ENCODE peak calls at places on chromosome 1, in seven cellular contexts. G is CD8-positive, alpha-beta T cell; S is dorsolateral prefrontal cortex; F is heart right ventricle; P is OCI-LY7; X is astrocyte; B is effector memory CD4-positive, alpha-beta T cell. M is an unnamed sample.

GRCh38 chr1:201166964-201167624 is 12.8 kb upstream of the TMEM9 start:
- DNase-seq in F (no peak), X (no peak), S (no peak), G (no peak), P (no peak), B (no peak), M (no peak)

GRCh38 chr1:109239580-109240068 is 9.7 kb upstream of the CELSR2 start:
- DNase-seq in P (peak), B (no peak), G (peak), F (no peak), S (no peak), X (no peak), M (no peak)

GRCh38 chr1:217139513-217139912 is 416.3 kb upstream of the ESRRG start:
- DNase-seq in F (peak), P (no peak), X (no peak), B (no peak), S (no peak), G (no peak), M (no peak)

GRCh38 chr1:3976821-3977220 is 76.7 kb upstream of the C1orf174 start:
- DNase-seq in X (no peak), S (no peak), F (no peak), G (no peak), P (no peak), B (no peak), M (no peak)

GRCh38 chr1:220700591-220701179 is 10.5 kb downstream of the C1orf115 start:
- DNase-seq in P (no peak), X (no peak), B (no peak), G (no peak), F (no peak), S (no peak), M (no peak)

GRCh38 chr1:189596197-189596596 is 881.5 kb downstream of the BRINP3 start:
- DNase-seq in G (no peak), P (no peak), F (no peak), S (no peak), B (no peak), X (no peak), M (no peak)

GRCh38 chr1:217393901-217394300 is 237.0 kb downstream of the GPATCH2 start:
- DNase-seq in B (no peak), S (no peak), P (no peak), X (no peak), G (no peak), F (no peak), M (no peak)

GRCh38 chr1:2396476-2396875 is 4.8 kb downstream of the RER1 start:
- DNase-seq in X (no peak), B (no peak), G (no peak), S (no peak), F (no peak), P (no peak), M (no peak)

GRCh38 chr1:91026320-91026719 is 4.5 kb upstream of the ZNF644 start:
- DNase-seq in S (no peak), F (no peak), G (no peak), B (no peak), P (no peak), X (no peak), M (no peak)

GRCh38 chr1:239682945-239683344 is 296.6 kb downstream of the CHRM3 start:
- DNase-seq in B (no peak), F (no peak), P (no peak), G (no peak), X (no peak), S (no peak), M (no peak)

GRCh38 chr1:185663332-185663731 is 70.9 kb upstream of the HMCN1 start:
- DNase-seq in X (no peak), P (no peak), S (no peak), G (no peak), F (no peak), B (no peak), M (no peak)

GRCh38 chr1:53071167-53071865 is 9.3 kb downstream of the PODN start:
- DNase-seq in X (no peak), S (peak), P (no peak), B (no peak), F (peak), G (peak), M (no peak)

GRCh38 chr1:94819584-94819944 is 593 bp upstream of the SLC44A3 start:
- DNase-seq in P (no peak), G (no peak), F (no peak), B (no peak), X (no peak), S (no peak), M (no peak)

GRCh38 chr1:91622586-91622985 is 121.9 kb downstream of the CDC7 start:
- DNase-seq in B (no peak), S (peak), X (peak), F (peak), P (no peak), G (no peak), M (peak)

DNA sequence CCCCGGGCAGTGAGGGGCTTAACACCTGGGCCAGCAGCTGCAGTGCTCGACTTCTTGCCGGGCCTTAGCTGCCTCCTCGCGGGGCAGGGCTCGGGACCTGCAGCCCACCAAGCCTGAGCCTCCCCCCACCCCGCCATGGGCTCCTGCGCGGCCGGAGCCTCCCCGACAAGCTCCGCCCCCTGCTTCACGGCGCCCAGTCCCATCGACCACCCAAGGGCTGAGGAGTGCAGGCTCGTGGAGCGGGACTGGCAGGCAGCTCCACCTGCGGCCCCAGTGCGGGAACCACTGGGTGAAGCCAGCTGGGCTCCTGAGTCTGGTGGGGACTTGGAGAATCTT is 67.8 kb upstream of the NR5A2 start:
- DNase-seq in S (no peak), F (no peak), B (no peak), P (no peak), G (no peak), X (no peak), M (no peak)
- H3K27ac ChIP-seq in S (no peak), F (no peak), B (no peak), P (no peak), G (no peak), X (no peak), M (no peak)

GRCh38 chr1:25992689-25993146 is 5.1 kb downstream of the PAFAH2 start:
- DNase-seq in F (no peak), B (no peak), X (no peak), P (no peak), S (no peak), G (no peak), M (no peak)

GRCh38 chr1:25996966-25997758 is 701 bp downstream of the PAFAH2 start:
- DNase-seq in B (no peak), F (no peak), S (no peak), P (peak), X (no peak), G (no peak), M (no peak)

GRCh38 chr1:25991937-25992688 is 5.8 kb downstream of the PAFAH2 start:
- DNase-seq in S (no peak), P (no peak), X (peak), F (no peak), G (no peak), B (no peak), M (no peak)

GRCh38 chr1:25993197-25993951 is 4.5 kb downstream of the PAFAH2 start:
- DNase-seq in B (no peak), G (no peak), X (no peak), P (no peak), F (no peak), S (no peak), M (no peak)

GRCh38 chr1:25994402-25994801 is 3.5 kb downstream of the PAFAH2 start:
- DNase-seq in S (no peak), X (no peak), G (no peak), P (no peak), B (no peak), F (no peak), M (no peak)
- H3K27ac ChIP-seq in S (no peak), X (no peak), G (no peak), P (no peak), B (no peak), F (no peak), M (no peak)

GRCh38 chr1:244280859-244281258 is 170.8 kb downstream of the ADSS2 start:
- DNase-seq in B (no peak), X (peak), G (no peak), F (no peak), P (no peak), S (no peak), M (no peak)
- H3K27ac ChIP-seq in B (no peak), X (no peak), G (no peak), F (no peak), P (no peak), S (no peak), M (no peak)

GRCh38 chr1:41762251-41762650 is 156.5 kb downstream of the HIVEP3 start:
- DNase-seq in F (no peak), B (no peak), X (no peak), G (no peak), S (no peak), P (no peak), M (no peak)

GRCh38 chr1:41762777-41763176 is 155.9 kb downstream of the HIVEP3 start:
- DNase-seq in X (no peak), F (no peak), G (no peak), P (no peak), B (no peak), S (no peak), M (no peak)

GRCh38 chr1:41765109-41765655 is 153.5 kb downstream of the HIVEP3 start:
- DNase-seq in X (no peak), B (no peak), S (no peak), F (no peak), G (no peak), P (no peak), M (no peak)

GRCh38 chr1:41766546-41766945 is 152.2 kb downstream of the HIVEP3 start:
- DNase-seq in G (no peak), X (peak), P (no peak), S (no peak), F (no peak), B (no peak), M (no peak)

DNA sequence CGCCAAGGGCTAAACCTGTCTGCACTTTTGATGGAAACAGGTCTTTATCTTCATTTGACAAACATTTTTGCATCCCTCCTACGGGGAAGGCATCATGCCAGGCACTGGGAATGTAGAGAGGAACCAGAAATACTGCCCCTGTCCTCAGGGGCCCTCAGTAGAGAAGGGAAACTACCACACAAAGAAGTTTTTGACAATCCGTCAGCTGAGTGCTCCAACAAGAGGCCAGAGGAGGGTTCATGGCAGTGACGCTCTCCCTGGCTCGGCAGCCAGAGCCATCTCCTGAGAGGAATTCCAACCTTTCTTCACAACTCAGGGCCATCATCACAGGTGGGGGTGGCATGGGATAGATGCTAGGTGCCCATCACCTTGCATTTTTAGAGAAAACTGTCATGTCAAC is 154.1 kb downstream of the HIVEP3 start:
- DNase-seq in G (no peak), B (no peak), X (no peak), S (no peak), F (no peak), P (no peak), M (peak)
- H3K27ac ChIP-seq in G (no peak), B (no peak), X (no peak), S (no peak), F (peak), P (no peak), M (no peak)

GRCh38 chr1:70438529-70438928 is 27.5 kb downstream of the CTH start:
- DNase-seq in S (no peak), P (no peak), X (no peak), B (no peak), G (no peak), F (no peak), M (no peak)

GRCh38 chr1:70440642-70441391 is 29.7 kb downstream of the CTH start:
- DNase-seq in P (no peak), G (no peak), X (no peak), B (no peak), F (no peak), S (no peak), M (no peak)

GRCh38 chr1:70442486-70442885 is 31.4 kb downstream of the CTH start:
- DNase-seq in S (no peak), B (no peak), X (no peak), P (no peak), F (no peak), G (no peak), M (no peak)

GRCh38 chr1:70441392-70442035 is 30.4 kb downstream of the CTH start:
- DNase-seq in P (no peak), G (no peak), F (no peak), X (no peak), B (no peak), S (no peak), M (no peak)

DNA sequence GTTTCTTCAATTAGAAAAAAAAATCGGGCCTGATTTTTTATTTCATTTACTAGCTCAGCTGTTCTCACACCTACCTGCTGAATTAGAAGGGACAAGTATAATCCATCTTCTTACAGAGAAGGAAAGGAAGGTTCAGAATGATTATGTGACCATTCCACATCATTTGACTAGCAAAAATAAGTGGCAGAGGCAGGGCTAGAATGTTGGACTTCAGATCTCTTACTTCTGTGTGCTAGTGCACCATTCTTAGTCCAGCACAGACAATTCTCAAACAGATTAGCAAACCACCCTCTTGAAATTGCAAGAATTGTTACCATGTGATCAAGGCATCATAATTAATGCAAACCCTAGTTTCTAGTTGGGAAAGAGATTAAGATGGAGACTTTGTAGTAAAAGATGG is 32.7 kb downstream of the CTH start:
- DNase-seq in F (no peak), S (no peak), X (no peak), G (no peak), B (no peak), P (no peak), M (no peak)
- H3K27ac ChIP-seq in F (no peak), S (no peak), X (no peak), G (no peak), B (no peak), P (no peak), M (no peak)

GRCh38 chr1:156225677-156226014 is 12.8 kb downstream of the PMF1 start:
- DNase-seq in F (no peak), X (no peak), B (no peak), P (no peak), G (no peak), S (no peak), M (no peak)

GRCh38 chr1:156228501-156228900 is 13.5 kb upstream of the BGLAP start:
- DNase-seq in B (no peak), X (no peak), F (no peak), P (no peak), S (no peak), G (no peak), M (no peak)

GRCh38 chr1:156226116-156226538 is 13.3 kb downstream of the PMF1 start:
- DNase-seq in F (no peak), G (no peak), X (no peak), P (no peak), B (no peak), S (no peak), M (no peak)

GRCh38 chr1:156230102-156230501 is 11.9 kb upstream of the BGLAP start:
- DNase-seq in X (no peak), G (no peak), F (no peak), B (no peak), S (no peak), P (no peak), M (no peak)

DNA sequence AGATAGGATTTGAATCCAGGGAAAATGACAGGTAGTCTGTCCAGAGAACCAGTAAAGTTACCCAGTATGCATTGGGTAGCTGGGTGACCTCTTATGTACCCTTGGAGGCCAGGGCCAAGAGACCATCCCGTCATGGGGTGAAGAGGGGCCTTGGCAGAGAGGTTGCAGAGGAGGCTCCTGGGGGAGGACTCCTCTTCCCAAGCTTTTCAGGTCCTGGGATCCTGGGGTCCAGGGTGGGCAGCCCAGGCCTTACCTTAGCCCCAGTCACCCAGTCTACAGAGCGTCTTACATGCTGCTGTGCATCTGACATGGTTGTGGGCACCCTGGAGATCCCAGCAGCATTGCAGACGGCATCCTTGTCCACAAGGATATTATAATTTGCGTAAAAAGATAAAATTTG is 14.0 kb downstream of the PMF1 start:
- DNase-seq in B (no peak), G (no peak), F (no peak), X (no peak), P (no peak), S (no peak), M (no peak)
- H3K27ac ChIP-seq in B (no peak), G (no peak), F (no peak), X (no peak), P (peak), S (peak), M (no peak)

DNA sequence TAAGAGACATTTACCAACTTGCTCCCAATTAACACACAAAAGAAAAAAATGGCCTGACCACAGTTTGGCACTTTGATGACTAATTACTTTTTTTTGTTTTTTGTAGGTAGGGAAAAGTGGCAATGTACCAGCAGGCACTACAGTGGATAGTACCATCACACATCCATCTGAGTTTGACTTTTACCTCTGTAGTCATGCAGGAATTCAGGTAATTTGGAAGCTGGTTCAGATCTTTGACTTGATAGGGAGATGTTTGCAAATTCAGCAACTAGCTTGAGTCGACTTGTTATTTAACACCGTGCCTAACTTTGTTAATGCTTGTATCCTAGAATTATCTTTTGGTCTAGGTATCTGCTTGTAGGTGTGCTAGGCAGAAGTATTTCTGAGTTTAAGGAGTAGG is 33.0 kb upstream of the AGO1 start:
- DNase-seq in G (no peak), S (no peak), F (no peak), P (no peak), X (peak), B (no peak), M (no peak)
- H3K27ac ChIP-seq in G (no peak), S (no peak), F (peak), P (no peak), X (no peak), B (no peak), M (no peak)

GRCh38 chr1:62676606-62677356 is 11.4 kb downstream of the DOCK7 start:
- DNase-seq in B (no peak), X (peak), P (no peak), F (no peak), G (no peak), S (no peak), M (no peak)
- H3K27ac ChIP-seq in B (no peak), X (peak), P (no peak), F (no peak), G (no peak), S (no peak), M (no peak)

DNA sequence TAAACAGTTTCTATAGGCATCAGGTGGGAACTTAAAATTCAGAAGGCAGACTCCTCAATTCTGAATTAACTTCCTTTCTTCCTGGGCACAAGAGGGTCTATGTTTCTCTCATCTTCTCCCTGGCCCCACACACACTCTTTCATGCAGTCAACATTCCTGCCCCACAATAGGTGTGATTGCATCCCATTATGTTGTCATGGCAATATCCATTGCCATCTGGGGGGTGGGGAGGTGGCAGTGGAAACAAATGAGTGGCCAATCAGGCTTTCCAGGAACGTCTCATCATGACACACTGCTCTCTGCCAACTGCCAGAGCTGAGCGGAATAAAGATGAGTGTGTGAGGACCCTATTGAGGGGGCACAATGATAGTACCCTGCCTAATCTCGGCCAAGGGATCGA is 80.5 kb downstream of the KCND3 start:
- DNase-seq in X (no peak), F (no peak), S (no peak), P (no peak), B (no peak), G (no peak), M (no peak)
- H3K27ac ChIP-seq in X (no peak), F (no peak), S (no peak), P (no peak), B (no peak), G (no peak), M (no peak)

M was measured in caudate nucleus.